ENCODE peak calls at places on chromosome 13, in nine cellular contexts. L is stomach, Z is esophagus muscularis mucosa, Y is tibial nerve, X is transverse colon, B is suprapubic skin, Q is ovary, I is K562, T is upper lobe of left lung. G is an unnamed sample. For H3K36me3, the result is how much of the 10 kb centered on the place peaks cover.

GRCh38 chr13:39451301-39451700 is 151.7 kb downstream of the LHFPL6 start:
- DNase-seq in L (no peak), Z (no peak), Y (peak), X (no peak), B (no peak), Q (no peak), I (no peak), T (no peak), G (no peak)

GRCh38 chr13:45792827-45793303 is 58.7 kb downstream of the SIAH3 start:
- DNase-seq in L (peak), Z (no peak), Y (no peak), X (no peak), B (no peak), Q (no peak), I (no peak), T (no peak), G (no peak)

GRCh38 chr13:89239361-89240127 is 1568.4 kb downstream of the SLITRK5 start:
- DNase-seq in L (no peak), Z (no peak), Y (no peak), X (no peak), B (no peak), Q (no peak), I (no peak), T (no peak), G (no peak)

GRCh38 chr13:66265446-66265845 is 964.7 kb downstream of the PCDH9 start:
- DNase-seq in L (no peak), Z (no peak), Y (no peak), X (no peak), B (no peak), Q (no peak), I (no peak), T (no peak), G (no peak)

GRCh38 chr13:59690857-59691500 is 472.7 kb downstream of the DIAPH3 start:
- DNase-seq in L (no peak), Z (no peak), Y (no peak), X (no peak), B (no peak), Q (no peak), I (no peak), T (no peak), G (no peak)

GRCh38 chr13:97540696-97541095 is 106.7 kb downstream of the RAP2A start:
- DNase-seq in L (no peak), Z (no peak), Y (no peak), X (no peak), B (no peak), Q (no peak), I (no peak), T (no peak), G (no peak)

GRCh38 chr13:111255228-111255790 is 65.1 kb upstream of the TEX29 start:
- DNase-seq in L (no peak), Z (peak), Y (no peak), X (no peak), B (no peak), Q (no peak), I (no peak), T (no peak), G (no peak)

GRCh38 chr13:44649118-44649455 is 73.0 kb upstream of the TSC22D1 start:
- DNase-seq in L (no peak), Z (no peak), Y (no peak), X (no peak), B (no peak), Q (no peak), I (no peak), T (no peak), G (no peak)

GRCh38 chr13:100875392-100876043 is 200.9 kb upstream of the TMTC4 start:
- DNase-seq in L (no peak), Z (no peak), Y (no peak), X (no peak), B (no peak), Q (no peak), I (no peak), T (no peak), G (no peak)

GRCh38 chr13:47420568-47420967 is 523.7 kb upstream of the HTR2A start:
- DNase-seq in L (no peak), Z (no peak), Y (no peak), X (no peak), B (no peak), Q (no peak), I (no peak), T (no peak), G (no peak)

GRCh38 chr13:69423844-69424243 is 683.8 kb upstream of the ATXN8OS start:
- DNase-seq in L (no peak), Z (no peak), Y (no peak), X (no peak), B (no peak), Q (no peak), I (no peak), T (no peak), G (no peak)

GRCh38 chr13:28477709-28477973 is 17.3 kb downstream of the FLT1 start:
- DNase-seq in L (no peak), Z (no peak), Y (no peak), X (no peak), B (no peak), Q (no peak), I (no peak), T (no peak), G (no peak)

GRCh38 chr13:39641645-39642044 is 13.8 kb upstream of the COG6 start:
- DNase-seq in L (no peak), Z (no peak), Y (no peak), X (no peak), B (no peak), Q (no peak), I (no peak), T (no peak), G (no peak)

GRCh38 chr13:103895835-103896520 is 829.8 kb upstream of the SLC10A2 start:
- DNase-seq in L (no peak), Z (no peak), Y (no peak), X (no peak), B (no peak), Q (no peak), I (no peak), T (no peak), G (no peak)
- H3K36me3 ChIP-seq in L (under half), Z (under half), Y (under half), X (under half), B (under half), Q (under half), I (under half), T (under half), G (under half)

GRCh38 chr13:32031815-32032345 is 306 bp downstream of the FRY start:
- DNase-seq in L (no peak), Z (no peak), Y (no peak), X (no peak), B (no peak), Q (no peak), I (no peak), T (no peak), G (no peak)
- H3K27ac ChIP-seq in L (peak), Z (peak), Y (peak), X (peak), B (no peak), Q (peak), I (no peak), T (peak), G (peak)

DNA sequence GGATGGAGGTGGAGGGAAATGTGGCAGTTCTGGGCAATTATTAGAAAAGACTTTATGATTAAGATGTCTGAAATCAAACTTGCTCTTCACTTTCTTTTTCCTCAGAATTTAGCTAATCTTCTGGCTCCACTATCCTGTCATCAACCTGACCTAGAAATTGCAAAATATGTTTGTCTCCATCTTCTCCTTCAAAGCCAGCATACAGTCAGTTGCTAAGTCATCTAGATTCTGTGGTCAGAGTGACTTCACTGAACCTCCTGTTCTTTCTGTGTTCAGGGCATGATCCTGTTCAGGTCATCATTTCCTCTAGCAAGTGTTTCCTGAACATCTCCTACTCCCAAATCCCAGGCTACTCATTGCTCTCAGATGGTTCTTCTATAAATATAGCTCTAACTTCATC is 10.8 kb upstream of the CCNA1 start:
- DNase-seq in L (no peak), Z (no peak), Y (no peak), X (no peak), B (no peak), Q (no peak), I (no peak), T (no peak), G (no peak)
- TF ChIP-seq EP300 in L (no peak), Z (no peak), Y (no peak), X (no peak), B (no peak), Q (no peak), I (no peak), T (no peak), G (no peak)

DNA sequence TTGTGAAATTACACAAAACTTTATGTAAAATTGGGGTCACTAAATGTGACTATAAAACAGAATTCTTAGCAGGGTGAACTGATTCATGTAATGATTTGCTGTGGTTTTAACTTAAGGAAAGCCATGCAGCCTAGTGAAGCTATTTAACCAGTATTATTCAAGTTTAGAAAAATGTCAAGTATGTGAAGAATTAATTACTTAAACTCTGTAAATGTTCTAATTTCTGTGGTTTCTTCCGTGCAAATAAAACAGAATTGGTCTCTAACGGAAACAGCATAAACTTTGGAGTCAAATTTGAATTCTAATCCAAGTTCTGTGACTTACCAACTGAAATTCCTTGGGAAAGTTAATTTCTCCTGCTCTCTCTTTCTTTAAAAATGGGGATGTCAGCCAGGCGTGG is 13.3 kb downstream of the CDC16 start:
- DNase-seq in L (no peak), Z (no peak), Y (no peak), X (no peak), B (no peak), Q (no peak), I (no peak), T (no peak), G (no peak)
- H3K36me3 ChIP-seq in L (half or more), Z (half or more), Y (under half), X (half or more), B (half or more), Q (under half), I (half or more), T (under half), G (under half)

GRCh38 chr13:99132295-99132835 is 68.3 kb upstream of the UBAC2 start:
- DNase-seq in L (no peak), Z (no peak), Y (no peak), X (no peak), B (no peak), Q (no peak), I (no peak), T (no peak), G (no peak)

GRCh38 chr13:99126821-99127220 is 73.8 kb upstream of the UBAC2 start:
- DNase-seq in L (no peak), Z (no peak), Y (no peak), X (no peak), B (no peak), Q (no peak), I (no peak), T (no peak), G (no peak)

GRCh38 chr13:99131410-99131809 is 69.2 kb upstream of the UBAC2 start:
- DNase-seq in L (no peak), Z (no peak), Y (no peak), X (no peak), B (no peak), Q (no peak), I (no peak), T (no peak), G (no peak)

GRCh38 chr13:99129050-99129449 is 71.6 kb upstream of the UBAC2 start:
- DNase-seq in L (no peak), Z (no peak), Y (no peak), X (no peak), B (no peak), Q (no peak), I (no peak), T (no peak), G (no peak)

DNA sequence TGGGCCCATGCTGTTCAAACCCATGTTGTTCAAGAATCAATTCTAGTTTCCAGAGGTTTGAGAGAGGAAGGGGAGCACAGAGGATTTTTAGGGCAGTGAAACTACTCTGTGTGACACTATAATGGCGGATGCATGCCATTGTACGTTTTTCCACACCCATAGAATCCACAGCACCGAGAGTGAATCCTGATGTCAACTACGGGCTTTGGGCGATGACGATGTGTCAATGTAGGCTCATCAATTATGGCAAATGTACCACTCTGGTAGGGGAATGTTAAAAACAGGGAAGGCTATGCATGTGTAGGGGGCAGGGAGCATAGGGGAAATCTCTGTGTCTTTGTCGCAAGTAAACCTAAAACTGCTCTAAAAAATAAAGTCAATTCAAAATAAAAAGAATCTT is 70.7 kb upstream of the UBAC2 start:
- DNase-seq in L (no peak), Z (no peak), Y (no peak), X (no peak), B (no peak), Q (no peak), I (no peak), T (no peak), G (no peak)
- H3K27ac ChIP-seq in L (no peak), Z (no peak), Y (no peak), X (no peak), B (no peak), Q (no peak), I (no peak), T (no peak), G (no peak)

DNA sequence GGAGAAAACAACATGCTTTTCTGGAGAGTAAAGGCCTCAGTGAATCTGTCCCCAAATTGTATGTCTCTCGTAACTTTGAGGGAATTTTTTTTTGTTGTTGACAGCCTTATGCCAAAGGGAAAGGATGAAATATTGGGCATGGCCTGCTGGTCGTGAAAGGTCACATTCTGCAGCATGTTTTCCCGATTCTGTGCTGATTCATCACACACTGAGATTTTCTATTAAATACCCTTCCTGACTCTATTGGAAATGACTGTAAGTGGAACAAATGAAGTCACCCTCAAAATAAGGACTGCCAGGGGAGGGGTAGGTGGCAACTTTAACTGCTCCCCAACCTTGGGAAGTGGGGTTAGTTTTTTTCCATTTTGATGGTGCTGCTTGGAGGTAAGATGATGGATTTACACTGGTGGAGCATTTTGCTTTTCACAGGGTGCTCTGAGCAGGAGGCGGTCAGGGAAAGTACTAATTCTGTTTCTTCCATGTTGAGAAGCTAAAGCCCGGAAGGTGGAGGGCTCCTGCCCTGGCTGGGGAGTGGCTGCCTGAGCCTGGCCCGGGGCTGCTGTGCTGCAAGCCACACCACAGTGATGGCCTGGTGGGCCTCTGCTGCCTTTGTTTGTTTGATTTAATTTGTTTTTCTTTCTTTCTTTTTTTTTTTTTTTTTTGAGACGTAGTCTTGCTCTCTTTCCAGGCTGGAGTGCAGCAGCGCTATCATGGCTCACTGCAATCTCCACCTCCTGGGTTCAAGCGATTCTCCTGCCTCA is 116.8 kb upstream of the SPATA13 start:
- DNase-seq in L (no peak), Z (no peak), Y (no peak), X (no peak), B (no peak), Q (no peak), I (no peak), T (no peak), G (no peak)
- TF ChIP-seq EP300 in L (no peak), Z (no peak), Y (no peak), X (no peak), B (no peak), Q (no peak), I (no peak), T (no peak), G (no peak)

DNA sequence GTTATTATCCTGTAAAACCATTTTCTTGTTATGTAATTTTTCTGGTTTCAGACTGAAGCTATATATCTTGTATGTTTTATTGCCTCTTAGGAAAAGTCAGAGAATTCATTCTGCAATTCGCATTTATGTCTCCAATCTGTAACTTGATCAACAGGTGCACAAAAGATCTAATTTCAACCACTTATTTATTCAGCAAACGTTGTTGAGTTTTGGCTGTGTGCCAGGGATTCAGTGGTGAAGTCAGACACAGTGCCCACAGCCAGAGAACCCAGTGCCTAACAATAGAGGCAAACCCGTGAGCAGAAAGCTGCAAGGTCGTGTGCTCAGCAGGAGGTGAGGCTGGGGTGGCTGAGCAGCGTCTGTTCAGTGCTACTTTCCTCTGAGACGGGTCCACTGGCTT is 119.5 kb upstream of the MCF2L start:
- DNase-seq in L (no peak), Z (no peak), Y (no peak), X (no peak), B (no peak), Q (no peak), I (no peak), T (peak), G (peak)
- H3K36me3 ChIP-seq in L (half or more), Z (under half), Y (under half), X (under half), B (under half), Q (under half), I (under half), T (under half), G (under half)